ENCODE peak calls at places on chromosomes 12 and 14, in eight cellular contexts. V is iris pigment epithelial cell; K is NCI-H2081; Y is GM23248; G is aorta; F is activated T-helper 9 cell treated with anti-CD3 and anti-CD28 coated beads, Interleukin-2, amount 50 U/mL, for 16 hours; A is mesothelial cell of epicardium; D is astrocyte of the spinal cord. L is an unnamed sample.

GRCh38 chr12:113221997-113222729 is 899 bp downstream of the TPCN1 start:
- DNase-seq in D (no peak), Y (no peak), A (no peak), G (peak; percentile 30), V (no peak), K (no peak), F (no peak), L (no peak)

GRCh38 chr14:32203928-32204357 is 874 bp upstream of the RNU6-8 start:
- DNase-seq in V (no peak), K (peak; percentile 65), A (no peak), F (no peak), G (no peak), D (no peak), Y (no peak), L (no peak)

GRCh38 chr12:49026101-49026500 is 7.5 kb upstream of the PRKAG1 start:
- DNase-seq in Y (no peak), F (no peak), K (no peak), A (no peak), D (no peak), G (no peak), V (no peak), L (no peak)

GRCh38 chr12:63917864-63918742 is 73.6 kb downstream of the SRGAP1 start:
- DNase-seq in G (no peak), V (peak; percentile 98), K (peak; percentile 45), Y (peak; percentile 96), F (no peak), D (peak; percentile 92), A (no peak), L (peak; percentile 13)

GRCh38 chr12:109864916-109865315 is 15.4 kb downstream of the GLTP start:
- DNase-seq in K (no peak), F (no peak), A (no peak), D (no peak), G (no peak), Y (no peak), V (no peak), L (no peak)

GRCh38 chr12:81976661-81977060 is 217.5 kb upstream of the PPFIA2 start:
- DNase-seq in K (no peak), F (no peak), A (no peak), D (no peak), V (no peak), Y (no peak), G (no peak), L (no peak)

GRCh38 chr12:53123578-53124351 is 20.5 kb downstream of the SOAT2 start:
- DNase-seq in G (no peak), D (peak; percentile 4), Y (peak; percentile 84), A (no peak), K (no peak), V (peak; percentile 54), F (no peak), L (no peak)

GRCh38 chr14:36700656-36701055 is 39.0 kb downstream of the PAX9 start:
- DNase-seq in V (no peak), K (peak; percentile 13), A (no peak), G (no peak), Y (no peak), D (no peak), F (no peak), L (no peak)

GRCh38 chr14:77248666-77249065 is 22.3 kb downstream of the NGB start:
- DNase-seq in Y (no peak), D (no peak), F (no peak), G (no peak), K (no peak), A (no peak), V (no peak), L (no peak)

GRCh38 chr14:68552075-68552474 is 240.8 kb downstream of the ZFP36L1 start:
- DNase-seq in Y (no peak), F (no peak), D (no peak), A (no peak), K (no peak), G (no peak), V (no peak), L (no peak)

GRCh38 chr14:92644166-92644565 is 104.3 kb downstream of the LGMN start:
- DNase-seq in K (no peak), A (no peak), V (peak; percentile 59), D (peak; percentile 52), F (no peak), Y (peak; percentile 81), G (no peak), L (no peak)